ENCODE peak calls at places on chromosomes 11 and 22, in four cellular contexts. R is NCI-H1930; V is tibial nerve; W is activated naive CD4-positive, alpha-beta T cell treated with Interleukin-2 at 50 U/mL for 16 hours. D is an unnamed sample.

GRCh38 chr11:33722579-33723234 is 13.5 kb downstream of the CD59 start:
- DNase-seq in W (peak), R (no peak), V (no peak), D (no peak)

GRCh38 chr22:27881404-27881803 is 37.7 kb downstream of the PITPNB start:
- DNase-seq in W (no peak), R (no peak), V (peak), D (no peak)

GRCh38 chr11:15229069-15229468 is 114.3 kb downstream of the INSC start:
- DNase-seq in R (no peak), W (no peak), V (no peak), D (no peak)

GRCh38 chr11:12137005-12137690 is 26.8 kb downstream of the MICAL2 start:
- DNase-seq in W (no peak), R (no peak), V (no peak), D (no peak)

GRCh38 chr22:40620464-40621046 is 16.0 kb downstream of the MRTFA start:
- DNase-seq in V (no peak), R (no peak), W (no peak), D (no peak)

GRCh38 chr11:119056397-119056999 is 507 bp downstream of the HYOU1 start:
- DNase-seq in R (no peak), V (no peak), W (peak), D (no peak)

GRCh38 chr11:63504933-63505586 is 824 bp upstream of the LGALS12 start:
- DNase-seq in W (no peak), V (no peak), R (no peak), D (no peak)

GRCh38 chr22:40123387-40123786 is 54.3 kb upstream of the TNRC6B start:
- DNase-seq in V (no peak), W (no peak), R (no peak), D (no peak)

GRCh38 chr11:66884443-66884842 is 27.6 kb downstream of the LRFN4 start:
- DNase-seq in R (no peak), V (no peak), W (no peak), D (no peak)

GRCh38 chr11:17776213-17776875 is 41.8 kb downstream of the KCNC1 start:
- DNase-seq in R (no peak), W (no peak), V (no peak), D (no peak)

GRCh38 chr22:37627545-37627944 is 11.9 kb upstream of the SH3BP1 start:
- DNase-seq in W (peak), R (no peak), V (no peak), D (no peak)

GRCh38 chr11:66619080-66619554 is 2.7 kb downstream of the RBM14 start:
- DNase-seq in W (no peak), R (no peak), V (no peak), D (no peak)

GRCh38 chr11:33899383-33900037 is 7.6 kb upstream of the LMO2 start:
- DNase-seq in W (no peak), R (no peak), V (peak), D (no peak)

GRCh38 chr22:30947821-30948454 is 20.6 kb downstream of the MORC2 start:
- DNase-seq in V (no peak), R (no peak), W (no peak), D (no peak)

GRCh38 chr11:8796926-8797325 is 114.1 kb upstream of the AKIP1 start:
- DNase-seq in R (no peak), V (no peak), W (no peak), D (no peak)

GRCh38 chr11:45484326-45484725 is 181.1 kb downstream of the CHST1 start:
- DNase-seq in R (no peak), V (no peak), W (no peak), D (no peak)

GRCh38 chr11:12717851-12718291 is 43.6 kb downstream of the TEAD1 start:
- DNase-seq in W (peak), R (no peak), V (no peak), D (no peak)

GRCh38 chr11:68036717-68037239 is 2.0 kb upstream of the TCIRG1 start:
- DNase-seq in W (no peak), V (no peak), R (no peak), D (no peak)

GRCh38 chr11:117197006-117197405 is 2.2 kb upstream of the TAGLN start:
- DNase-seq in W (no peak), V (no peak), R (no peak), D (no peak)

GRCh38 chr22:50473088-50473487 is 1.7 kb downstream of the SBF1 start:
- DNase-seq in R (no peak), W (peak), V (no peak), D (no peak)

GRCh38 chr11:8317164-8317563 is 53.5 kb upstream of the LMO1 start:
- DNase-seq in V (no peak), R (no peak), W (no peak), D (no peak)

D was measured in NCI-H748 treated with DMSO at 0.1 percent for 48 hours.